ENCODE peak calls at places on chromosomes 7 and 10, in five cellular contexts. S, T, W, K and N are unnamed samples.

GRCh38 chr7:24882989-24883631 is 96.9 kb downstream of the OSBPL3 start:
- DNase-seq in K (peak; percentile 86), T (no peak), S (peak; percentile 85), W (no peak), N (no peak)

GRCh38 chr10:88523739-88524400 is 59.2 kb downstream of the RNLS start:
- DNase-seq in T (no peak), W (no peak), S (no peak), K (no peak), N (no peak)

GRCh38 chr10:60661627-60662026 is 116.7 kb upstream of the CDK1 start:
- DNase-seq in K (peak; percentile 75), W (no peak), T (peak; percentile 19), S (peak; percentile 62), N (no peak)

GRCh38 chr7:29115130-29115529 is 31.2 kb downstream of the CPVL start:
- DNase-seq in K (no peak), T (no peak), W (no peak), S (peak; percentile 11), N (no peak)

GRCh38 chr7:150900675-150901074 is 48.4 kb downstream of the AOC1 start:
- DNase-seq in T (no peak), W (no peak), K (no peak), S (no peak), N (no peak)

GRCh38 chr7:93307131-93307660 is 75.0 kb downstream of the VPS50 start:
- DNase-seq in S (peak; percentile 93), K (peak; percentile 64), T (no peak), W (no peak), N (no peak)

GRCh38 chr7:150356265-150356897 is 12.2 kb upstream of the REPIN1 start:
- DNase-seq in K (peak; percentile 44), S (peak; percentile 44), W (no peak), T (no peak), N (no peak)

GRCh38 chr7:4706384-4707032 is 24.4 kb downstream of the FOXK1 start:
- DNase-seq in S (peak; percentile 72), K (peak; percentile 69), T (peak; percentile 75), W (no peak), N (no peak)

GRCh38 chr10:80104066-80104926 is 25.8 kb downstream of the TMEM254 start:
- DNase-seq in K (peak; percentile 70), W (no peak), S (peak; percentile 58), T (no peak), N (no peak)

GRCh38 chr7:155815332-155816191 is 3.3 kb upstream of the SHH start:
- DNase-seq in T (peak; percentile 69), K (peak; percentile 56), W (peak; percentile 28), S (peak; percentile 10), N (no peak)

GRCh38 chr7:133540096-133540860 is 287.4 kb downstream of the EXOC4 start:
- DNase-seq in S (peak; percentile 78), T (no peak), W (no peak), K (peak; percentile 4), N (no peak)

GRCh38 chr10:52740913-52741675 is 31.5 kb downstream of the MBL2 start:
- DNase-seq in K (peak; percentile 34), S (peak; percentile 33), W (no peak), T (peak; percentile 39), N (no peak)